ENCODE peak calls at places on chromosome 3, in five cellular contexts. U is sigmoid colon, L is cardiac muscle cell, W is body of pancreas, H is H9. N is an unnamed sample.
A peak's percentile ranks its signal among the peaks of the same experiment; 100 is the strongest.

GRCh38 chr3:41682996-41683395 is 278.9 kb downstream of the ULK4 start:
- DNase-seq in W (no peak), H (no peak), U (no peak), L (peak; percentile 67), N (no peak)

GRCh38 chr3:36135863-36136262 is 244.4 kb upstream of the STAC start:
- DNase-seq in L (no peak), U (no peak), H (no peak), W (no peak), N (no peak)

GRCh38 chr3:23004971-23005370 is 198.2 kb upstream of the UBE2E2 start:
- DNase-seq in W (no peak), U (no peak), L (peak; percentile 76), H (no peak), N (no peak)

GRCh38 chr3:52039846-52040245 is 16.5 kb downstream of the DUSP7 start:
- DNase-seq in H (no peak), L (peak; percentile 67), W (peak; percentile 67), U (peak; percentile 81), N (no peak)

GRCh38 chr3:108346301-108346989 is 50.1 kb downstream of the HHLA2 start:
- DNase-seq in W (no peak), U (no peak), H (no peak), L (peak; percentile 18), N (no peak)

GRCh38 chr3:121018917-121019321 is 110.9 kb downstream of the STXBP5L start:
- DNase-seq in L (no peak), H (peak; percentile 31), W (no peak), U (no peak), N (no peak)

GRCh38 chr3:167350245-167350862 is 29.7 kb downstream of the ZBBX start:
- DNase-seq in H (no peak), W (no peak), U (no peak), L (peak; percentile 29), N (peak; percentile 9)

GRCh38 chr3:155129396-155129795 is 49.3 kb downstream of the MME start:
- DNase-seq in U (no peak), L (no peak), W (no peak), H (no peak), N (no peak)

GRCh38 chr3:29176501-29176900 is 104.4 kb upstream of the RBMS3 start:
- DNase-seq in L (no peak), H (peak; percentile 26), W (no peak), U (no peak), N (no peak)

GRCh38 chr3:133038089-133038730 is at the start of gene TMEM108:
- DNase-seq in L (peak; percentile 61), U (peak; percentile 88), H (peak; percentile 97), W (peak; percentile 73), N (peak; percentile 82)

GRCh38 chr3:106088270-106088669 is 219.5 kb upstream of the CBLB start:
- DNase-seq in U (no peak), H (no peak), W (no peak), L (peak; percentile 21), N (no peak)

GRCh38 chr3:184177331-184177731 is 2.7 kb downstream of the AP2M1 start:
- DNase-seq in W (no peak), U (no peak), L (peak; percentile 74), H (no peak), N (peak; percentile 74)

GRCh38 chr3:9074079-9074478 is 110.8 kb upstream of the RAD18 start:
- DNase-seq in U (peak; percentile 17), H (no peak), L (no peak), W (no peak), N (no peak)

GRCh38 chr3:64715211-64715982 is 27.6 kb upstream of the ADAMTS9 start:
- DNase-seq in L (peak; percentile 57), H (no peak), U (no peak), W (no peak), N (no peak)

GRCh38 chr3:9168230-9168629 is 81.2 kb downstream of the SRGAP3 start:
- DNase-seq in W (no peak), L (no peak), H (peak; percentile 59), U (no peak), N (no peak)

GRCh38 chr3:42209917-42210316 is 56.1 kb downstream of the CCK start:
- DNase-seq in U (no peak), L (no peak), W (no peak), H (no peak), N (no peak)

GRCh38 chr3:25153130-25153529 is 274.9 kb upstream of the RARB start:
- DNase-seq in W (no peak), H (no peak), L (peak; percentile 12), U (no peak), N (no peak)

GRCh38 chr3:169493512-169494141 is 169.9 kb downstream of the MECOM start:
- DNase-seq in U (no peak), H (no peak), W (no peak), L (no peak), N (no peak)

GRCh38 chr3:148962513-148962912 is 28.8 kb upstream of the GYG1 start:
- DNase-seq in L (peak; percentile 93), W (no peak), U (no peak), H (peak; percentile 81), N (peak; percentile 56)

GRCh38 chr3:14298442-14298841 is 104.0 kb upstream of the SLC6A6 start:
- DNase-seq in W (no peak), H (no peak), U (no peak), L (no peak), N (no peak)

GRCh38 chr3:45944830-45945620 is 1.8 kb downstream of the CXCR6 start:
- DNase-seq in L (no peak), H (no peak), W (no peak), U (peak; percentile 43), N (no peak)

GRCh38 chr3:181782306-181782924 is 70.7 kb downstream of the SOX2 start:
- DNase-seq in L (peak; percentile 69), U (no peak), W (no peak), H (no peak), N (no peak)

GRCh38 chr3:27311400-27311799 is 57.8 kb downstream of the NEK10 start:
- DNase-seq in W (no peak), H (peak; percentile 53), U (no peak), L (peak; percentile 54), N (no peak)

GRCh38 chr3:38465588-38466154 is 12.0 kb downstream of the ACVR2B start:
- DNase-seq in L (no peak), H (no peak), U (no peak), W (no peak), N (no peak)
- H3K9me3 ChIP-seq in L (no peaks in the 10 kb centered on the region), H (no peaks in the 10 kb centered on the region), U (no peaks in the 10 kb centered on the region), W (no peaks in the 10 kb centered on the region), N (peaks cover 13% of the 10 kb centered on the region)

GRCh38 chr3:33694944-33695343 is 23.1 kb downstream of the CLASP2 start:
- DNase-seq in H (no peak), W (no peak), U (no peak), L (no peak), N (no peak)

GRCh38 chr3:33704891-33705290 is 13.2 kb downstream of the CLASP2 start:
- DNase-seq in L (no peak), H (no peak), U (no peak), W (no peak), N (no peak)

GRCh38 chr3:33699275-33699674 is 18.8 kb downstream of the CLASP2 start:
- DNase-seq in L (no peak), U (no peak), W (no peak), H (no peak), N (no peak)
- H3K9me3 ChIP-seq in L (no peaks in the 10 kb centered on the region), U (no peaks in the 10 kb centered on the region), W (peaks cover 9% of the 10 kb centered on the region), H (no peaks in the 10 kb centered on the region), N (peaks cover 6% of the 10 kb centered on the region)

DNA sequence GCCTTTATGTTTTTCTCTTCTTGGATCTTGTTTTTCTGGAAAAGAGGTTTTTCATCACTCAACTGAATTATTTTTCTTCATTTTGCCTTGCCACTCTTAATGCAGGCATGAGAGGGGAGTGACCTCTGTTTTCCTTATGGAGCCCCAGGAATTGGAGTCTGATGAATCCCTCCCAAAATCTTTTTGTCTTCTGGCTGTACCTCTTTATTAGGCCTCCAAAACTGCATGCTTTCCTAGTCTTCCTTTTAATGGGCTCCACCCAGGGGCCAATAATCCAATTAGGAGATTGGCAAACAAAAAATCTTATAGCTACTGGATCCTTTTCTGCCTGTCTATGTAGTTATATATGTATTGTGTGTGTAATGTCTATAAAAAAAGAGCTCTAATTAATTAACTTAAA is 192.4 kb upstream of the PEX5L start:
- DNase-seq in L (no peak), W (no peak), U (no peak), H (no peak), N (peak; percentile 10)
- H3K9me3 ChIP-seq in L (no peaks in the 10 kb centered on the region), W (peaks cover 35% of the 10 kb centered on the region), U (no peaks in the 10 kb centered on the region), H (peaks cover 46% of the 10 kb centered on the region), N (peaks cover 24% of the 10 kb centered on the region)

DNA sequence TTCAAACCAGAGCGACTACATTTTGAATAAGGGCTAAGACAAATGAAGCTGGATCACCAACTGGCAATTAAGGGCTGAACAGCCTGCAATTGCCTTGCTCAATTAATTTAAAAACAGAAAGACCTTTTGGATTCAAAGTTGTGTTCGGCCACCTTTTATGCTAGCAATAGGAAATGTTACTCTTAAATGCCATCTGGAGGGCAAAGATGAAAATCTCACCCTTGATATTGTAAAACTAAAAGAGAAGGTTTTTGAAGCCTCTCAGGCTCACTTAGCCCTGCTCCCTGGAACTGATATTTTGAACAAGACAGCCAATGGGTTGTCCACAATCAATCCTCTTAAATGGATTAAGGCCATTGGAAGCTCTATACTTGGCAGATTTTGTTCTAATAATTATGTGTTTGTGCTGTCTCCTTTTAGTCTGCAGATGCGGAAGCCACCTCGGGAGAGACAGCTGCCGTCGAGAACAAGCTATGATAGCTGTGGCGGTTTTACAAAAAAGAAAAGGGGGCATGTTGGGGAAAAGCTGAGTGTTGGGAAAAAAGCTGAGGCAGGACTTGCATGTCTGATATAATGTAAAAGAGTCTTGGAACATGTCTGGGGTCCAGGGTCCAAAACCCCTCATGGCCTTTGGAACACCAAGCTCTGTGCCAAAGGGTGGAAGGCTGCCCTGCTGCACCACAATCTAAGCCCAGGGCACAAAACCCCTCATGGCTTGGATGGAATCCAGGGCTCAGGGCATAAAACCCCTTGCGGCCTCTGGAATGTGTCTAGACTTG is 44.4 kb downstream of the ACAD9 start:
- DNase-seq in W (no peak), L (no peak), U (no peak), H (peak; percentile 9), N (no peak)
- H3K9me3 ChIP-seq in W (peaks cover 16% of the 10 kb centered on the region), L (no peaks in the 10 kb centered on the region), U (no peaks in the 10 kb centered on the region), H (peaks cover 56% of the 10 kb centered on the region), N (peaks cover 56% of the 10 kb centered on the region)

GRCh38 chr3:178699364-178699763 is 163.1 kb downstream of the KCNMB2 start:
- DNase-seq in U (no peak), W (no peak), L (no peak), H (no peak), N (no peak)
- H3K9me3 ChIP-seq in U (no peaks in the 10 kb centered on the region), W (no peaks in the 10 kb centered on the region), L (no peaks in the 10 kb centered on the region), H (peaks cover 8% of the 10 kb centered on the region), N (no peaks in the 10 kb centered on the region)

GRCh38 chr3:138544546-138544945 is 49.5 kb downstream of the CEP70 start:
- DNase-seq in U (no peak), H (no peak), L (no peak), W (no peak), N (no peak)
- H3K9me3 ChIP-seq in U (peaks cover 5% of the 10 kb centered on the region), H (peaks cover 17% of the 10 kb centered on the region), L (no peaks in the 10 kb centered on the region), W (peaks cover 22% of the 10 kb centered on the region), N (peaks cover 21% of the 10 kb centered on the region)

DNA sequence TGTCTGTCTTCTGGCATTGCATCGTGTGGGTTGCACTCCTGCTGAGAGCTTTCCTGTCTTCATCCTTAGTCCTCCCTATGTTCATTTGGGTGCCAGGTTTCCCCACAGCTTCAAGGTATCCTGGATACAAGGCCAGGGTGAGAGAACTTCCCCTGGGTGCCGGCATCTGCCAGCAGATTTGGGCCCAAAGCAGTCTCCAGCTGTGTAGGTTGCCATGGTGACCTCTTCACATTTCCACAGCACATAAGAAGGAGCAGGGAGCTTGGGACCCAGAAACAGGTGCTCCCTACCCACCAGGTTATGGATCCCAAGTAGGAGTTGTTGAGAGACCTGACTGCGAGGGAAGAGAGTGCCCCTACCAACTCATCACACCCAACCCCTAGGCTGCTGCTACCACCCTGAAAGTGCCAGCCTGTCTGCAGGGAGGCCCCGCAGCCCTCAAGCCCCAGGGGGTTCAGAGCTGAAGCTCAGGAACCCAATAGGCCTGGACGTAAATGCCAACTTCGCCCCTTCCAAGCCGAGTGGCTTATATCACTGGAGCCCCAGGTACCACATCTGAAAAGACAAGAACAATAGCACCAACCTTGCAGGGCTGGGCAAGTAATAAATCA is 19.9 kb downstream of the TTC21A start:
- DNase-seq in H (no peak), W (no peak), L (no peak), U (peak; percentile 44), N (no peak)
- H3K9me3 ChIP-seq in H (no peaks in the 10 kb centered on the region), W (no peaks in the 10 kb centered on the region), L (no peaks in the 10 kb centered on the region), U (no peaks in the 10 kb centered on the region), N (no peaks in the 10 kb centered on the region)